ENCODE peak calls at places on chromosomes 1 and 21, in six cellular contexts. M is heart left ventricle; E is mesothelial cell of epicardium; H is CD4-positive, CD25-positive, alpha-beta regulatory T cell; G is effector memory CD8-positive, alpha-beta T cell; R is transverse colon. Y is an unnamed sample.

GRCh38 chr1:222048030-222048632 is 306.2 kb upstream of the DUSP10 start:
- DNase-seq in R (no peak), E (no peak), M (no peak), G (no peak), H (no peak), Y (peak)

GRCh38 chr1:37161171-37161570 is 126.9 kb upstream of the GRIK3 start:
- DNase-seq in R (no peak), H (no peak), G (no peak), E (no peak), M (no peak), Y (no peak)

GRCh38 chr21:44962481-44962966 is 22.7 kb downstream of the SLX9 start:
- DNase-seq in M (no peak), G (no peak), H (no peak), E (no peak), R (no peak), Y (peak)

GRCh38 chr1:181497870-181498269 is 14.6 kb downstream of the CACNA1E start:
- DNase-seq in M (no peak), R (no peak), E (no peak), H (no peak), G (no peak), Y (no peak)

GRCh38 chr1:8097908-8098307 is 71.8 kb upstream of the ERRFI1 start:
- DNase-seq in R (no peak), M (no peak), H (no peak), G (no peak), E (no peak), Y (no peak)

GRCh38 chr1:22018583-22019559 is 17.4 kb downstream of the CELA3A start:
- DNase-seq in H (peak), R (peak), M (peak), G (peak), E (no peak), Y (peak)

GRCh38 chr1:109208431-109208830 is 5.3 kb upstream of the SARS1 start:
- DNase-seq in G (no peak), H (no peak), M (no peak), R (no peak), E (no peak), Y (no peak)

GRCh38 chr1:32811917-32812316 is 5.2 kb downstream of the YARS1 start:
- DNase-seq in M (no peak), E (no peak), H (no peak), G (no peak), R (no peak), Y (no peak)